ENCODE peak calls at places on chromosomes 12 and 14, in six cellular contexts. F is SK-N-SH, L is neural progenitor cell, W is MM.1S, U is PC-3, Z is HCT116. Y is an unnamed sample.

GRCh38 chr12:27627123-27627835 is 69.0 kb upstream of the REP15 start:
- DNase-seq in F (no peak), L (no peak), W (no peak), U (peak), Z (no peak), Y (peak)

GRCh38 chr12:116990971-116991966 is 80.5 kb downstream of the FBXW8 start:
- DNase-seq in F (no peak), L (no peak), W (no peak), U (no peak), Z (no peak), Y (peak)

GRCh38 chr12:67394600-67394999 is 125.4 kb downstream of the CAND1 start:
- DNase-seq in F (no peak), L (peak), W (no peak), U (no peak), Z (no peak), Y (peak)

GRCh38 chr14:26960049-26960688 is 362.3 kb upstream of the NOVA1 start:
- DNase-seq in F (no peak), L (peak), W (no peak), U (no peak), Z (no peak), Y (no peak)

GRCh38 chr12:22626429-22626828 is 1.5 kb downstream of the ETNK1 start:
- DNase-seq in F (no peak), L (no peak), W (peak), U (peak), Z (no peak), Y (peak)

GRCh38 chr12:80353254-80353653 is 90.8 kb upstream of the PTPRQ start:
- DNase-seq in F (no peak), L (no peak), W (no peak), U (peak), Z (no peak), Y (peak)

GRCh38 chr12:113727651-113728061 is 238.5 kb downstream of the RBM19 start:
- DNase-seq in F (no peak), L (peak), W (no peak), U (peak), Z (peak), Y (peak)

GRCh38 chr14:88518592-88519512 is 36.0 kb downstream of the PTPN21 start:
- DNase-seq in F (no peak), L (no peak), W (peak), U (peak), Z (no peak), Y (peak)

GRCh38 chr12:5428332-5429221 is 3.3 kb upstream of the NTF3 start:
- DNase-seq in F (peak), L (peak), W (no peak), U (peak), Z (no peak), Y (peak)

GRCh38 chr12:2813573-2814185 is 1.2 kb downstream of the ITFG2 start:
- DNase-seq in F (peak), L (peak), W (peak), U (peak), Z (peak), Y (peak)

GRCh38 chr14:105391541-105391940 is 6.8 kb upstream of the TEX22 start:
- DNase-seq in F (no peak), L (no peak), W (no peak), U (no peak), Z (no peak), Y (no peak)

GRCh38 chr14:62143235-62143634 is 381.0 kb downstream of the SNAPC1 start:
- DNase-seq in F (no peak), L (no peak), W (no peak), U (no peak), Z (no peak), Y (peak)

GRCh38 chr12:124713436-124714082 is 146.1 kb upstream of the NCOR2 start:
- DNase-seq in F (peak), L (peak), W (peak), U (no peak), Z (no peak), Y (peak)

GRCh38 chr14:83873626-83874025 is 1656.3 kb upstream of the FLRT2 start:
- DNase-seq in F (no peak), L (no peak), W (no peak), U (no peak), Z (no peak), Y (no peak)

GRCh38 chr12:67727652-67728295 is 79.2 kb downstream of the DYRK2 start:
- DNase-seq in F (peak), L (no peak), W (no peak), U (no peak), Z (no peak), Y (no peak)

GRCh38 chr12:56874821-56875220 is 59.4 kb downstream of the SDR9C7 start:
- DNase-seq in F (no peak), L (no peak), W (no peak), U (no peak), Z (no peak), Y (no peak)

GRCh38 chr14:32134448-32135070 is 57.5 kb downstream of the ARHGAP5 start:
- DNase-seq in F (no peak), L (no peak), W (no peak), U (peak), Z (no peak), Y (peak)

GRCh38 chr12:48420031-48420775 is 52.2 kb upstream of the ANP32D start:
- DNase-seq in F (no peak), L (peak), W (no peak), U (no peak), Z (no peak), Y (no peak)

GRCh38 chr12:12901158-12901791 is 9.9 kb downstream of the GPRC5A start:
- DNase-seq in F (no peak), L (peak), W (no peak), U (peak), Z (no peak), Y (peak)

GRCh38 chr12:92080390-92081285 is 65.0 kb downstream of the BTG1 start:
- DNase-seq in F (no peak), L (no peak), W (peak), U (peak), Z (peak), Y (peak)

GRCh38 chr14:92540472-92541048 is 27.0 kb downstream of the RIN3 start:
- DNase-seq in F (peak), L (no peak), W (no peak), U (peak), Z (peak), Y (peak)

GRCh38 chr12:44525806-44526654 is 350.1 kb downstream of the NELL2 start:
- DNase-seq in F (no peak), L (no peak), W (no peak), U (no peak), Z (no peak), Y (no peak)

GRCh38 chr12:122081108-122081696 is 2.6 kb downstream of the MLXIP start:
- DNase-seq in F (no peak), L (no peak), W (peak), U (peak), Z (no peak), Y (peak)

GRCh38 chr14:91223028-91223783 is 21.3 kb downstream of the GPR68 start:
- DNase-seq in F (no peak), L (no peak), W (no peak), U (no peak), Z (peak), Y (no peak)

GRCh38 chr12:40106202-40106533 is 287 bp upstream of the SLC2A13 start:
- DNase-seq in F (no peak), L (no peak), W (no peak), U (no peak), Z (no peak), Y (no peak)

DNA sequence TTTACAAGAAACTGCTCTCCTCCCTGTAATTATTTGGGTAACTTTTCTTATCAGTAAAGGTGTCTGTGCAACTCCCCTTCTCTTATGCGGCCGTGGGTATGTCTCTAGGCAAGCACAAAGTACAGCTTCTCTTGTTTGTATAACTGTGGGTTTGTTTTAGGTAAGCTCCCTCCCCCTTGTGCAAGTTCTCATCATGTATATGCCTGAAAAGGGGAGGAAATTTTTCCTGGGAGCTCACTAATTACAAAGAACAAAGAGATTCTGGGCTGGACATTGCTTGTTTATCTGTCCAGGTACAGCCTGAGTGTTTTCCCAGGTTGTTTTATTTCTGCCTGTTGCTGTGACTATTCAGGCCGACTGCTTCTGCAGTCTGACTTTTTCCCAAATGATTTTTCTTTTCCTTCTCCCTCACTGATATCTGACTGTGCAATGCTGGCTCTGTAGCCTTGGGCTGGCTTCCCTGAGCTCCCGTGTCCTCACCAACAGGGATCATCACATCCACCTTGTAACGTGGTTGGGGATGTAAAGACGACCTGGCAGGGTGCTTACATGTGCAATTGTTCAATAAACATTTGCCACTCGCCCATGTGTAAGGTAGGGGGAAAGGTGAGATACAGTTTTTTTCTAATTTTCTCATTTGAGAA is 916.5 kb downstream of the AACS start:
- DNase-seq in F (no peak), L (no peak), W (no peak), U (no peak), Z (no peak), Y (no peak)
- H3K9ac ChIP-seq in F (no peak), L (no peak), W (no peak), U (no peak), Z (no peak), Y (no peak)

DNA sequence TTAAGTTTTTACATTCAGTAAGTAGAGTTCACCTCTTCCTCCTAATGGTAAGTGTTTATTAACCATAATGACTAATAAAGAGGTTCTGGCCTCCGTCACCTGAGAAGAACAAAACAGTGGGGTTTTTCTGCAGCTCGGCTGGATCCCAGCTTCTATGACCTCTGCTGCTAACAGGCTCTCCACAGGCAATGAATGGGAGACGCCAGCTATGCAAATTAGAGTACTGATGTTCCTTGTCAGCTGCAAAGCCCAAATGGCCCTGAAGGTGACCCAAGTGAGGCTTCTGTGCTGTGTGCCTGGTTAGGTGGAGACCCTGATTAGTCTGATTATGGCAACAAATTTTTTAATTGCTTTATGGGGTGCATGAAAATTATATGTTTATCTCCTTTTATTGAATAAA is 218.1 kb downstream of the APAF1 start:
- DNase-seq in F (no peak), L (peak), W (no peak), U (no peak), Z (no peak), Y (no peak)
- H3K4me2 ChIP-seq in F (no peak), L (peak), W (no peak), U (no peak), Z (no peak), Y (no peak)

DNA sequence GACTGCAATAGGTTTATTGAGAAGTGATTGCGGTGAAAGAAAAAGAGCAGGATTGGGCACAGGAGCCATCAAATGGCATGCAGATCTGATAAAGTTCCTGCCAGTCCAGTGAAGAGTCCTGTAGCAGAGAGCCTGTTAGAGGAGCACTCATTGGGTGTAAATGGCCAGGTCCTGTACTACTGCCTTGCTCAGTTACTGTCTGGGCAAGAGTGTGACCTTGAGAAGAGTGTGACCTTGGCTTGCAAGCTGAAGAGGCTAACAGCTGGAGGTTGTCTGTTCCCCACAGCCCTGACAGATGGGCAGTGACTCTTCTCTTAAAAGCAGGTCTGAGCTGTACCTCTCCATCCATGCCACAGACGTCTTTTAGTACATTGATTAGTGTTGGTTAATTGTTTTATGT is 148.6 kb upstream of the SLC38A2 start:
- DNase-seq in F (no peak), L (no peak), W (no peak), U (no peak), Z (no peak), Y (no peak)
- TF ChIP-seq EZH2phosphoT487 in F (no peak), L (no peak), W (no peak), U (no peak), Z (no peak), Y (no peak)

GRCh38 chr12:6644903-6645302 is 2.3 kb downstream of the ACRBP start:
- DNase-seq in F (peak), L (peak), W (no peak), U (no peak), Z (no peak), Y (no peak)
- H3K9ac ChIP-seq in F (no peak), L (no peak), W (no peak), U (no peak), Z (no peak), Y (no peak)

GRCh38 chr12:70809887-70810286 is 110.7 kb downstream of the PTPRR start:
- DNase-seq in F (no peak), L (no peak), W (no peak), U (peak), Z (no peak), Y (no peak)

GRCh38 chr12:70806827-70807226 is 113.7 kb downstream of the PTPRR start:
- DNase-seq in F (no peak), L (no peak), W (no peak), U (no peak), Z (no peak), Y (no peak)

GRCh38 chr12:70815866-70816470 is 104.6 kb downstream of the PTPRR start:
- DNase-seq in F (no peak), L (no peak), W (no peak), U (peak), Z (no peak), Y (no peak)

GRCh38 chr12:70815056-70815455 is 105.5 kb downstream of the PTPRR start:
- DNase-seq in F (no peak), L (no peak), W (no peak), U (no peak), Z (no peak), Y (no peak)

DNA sequence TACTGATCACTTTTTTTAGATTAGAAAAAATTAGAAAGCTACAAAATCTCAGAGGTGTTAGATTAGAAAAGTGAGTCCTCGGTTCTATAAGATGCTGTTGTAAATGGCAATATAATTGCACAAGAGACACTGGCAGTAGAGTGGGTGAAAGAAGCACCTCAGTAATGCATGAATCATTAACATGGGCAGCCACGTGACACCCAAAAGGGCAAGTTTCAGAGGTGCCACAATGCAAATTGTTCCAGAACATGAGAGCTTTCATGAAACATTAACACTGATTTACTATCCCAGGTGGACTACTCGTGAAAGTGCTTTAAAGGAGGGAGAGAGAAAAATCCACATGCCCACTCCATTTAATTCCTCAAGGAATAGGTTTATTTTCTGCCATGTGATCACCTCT is 108.4 kb downstream of the PTPRR start:
- DNase-seq in F (no peak), L (no peak), W (no peak), U (no peak), Z (no peak), Y (peak)
- H3K4me2 ChIP-seq in F (no peak), L (no peak), W (no peak), U (no peak), Z (no peak), Y (no peak)

GRCh38 chr14:75301666-75302325 is 23.2 kb downstream of the FOS start:
- DNase-seq in F (no peak), L (no peak), W (no peak), U (no peak), Z (no peak), Y (no peak)
- TF ChIP-seq EZH2phosphoT487 in F (no peak), L (no peak), W (no peak), U (no peak), Z (no peak), Y (no peak)

DNA sequence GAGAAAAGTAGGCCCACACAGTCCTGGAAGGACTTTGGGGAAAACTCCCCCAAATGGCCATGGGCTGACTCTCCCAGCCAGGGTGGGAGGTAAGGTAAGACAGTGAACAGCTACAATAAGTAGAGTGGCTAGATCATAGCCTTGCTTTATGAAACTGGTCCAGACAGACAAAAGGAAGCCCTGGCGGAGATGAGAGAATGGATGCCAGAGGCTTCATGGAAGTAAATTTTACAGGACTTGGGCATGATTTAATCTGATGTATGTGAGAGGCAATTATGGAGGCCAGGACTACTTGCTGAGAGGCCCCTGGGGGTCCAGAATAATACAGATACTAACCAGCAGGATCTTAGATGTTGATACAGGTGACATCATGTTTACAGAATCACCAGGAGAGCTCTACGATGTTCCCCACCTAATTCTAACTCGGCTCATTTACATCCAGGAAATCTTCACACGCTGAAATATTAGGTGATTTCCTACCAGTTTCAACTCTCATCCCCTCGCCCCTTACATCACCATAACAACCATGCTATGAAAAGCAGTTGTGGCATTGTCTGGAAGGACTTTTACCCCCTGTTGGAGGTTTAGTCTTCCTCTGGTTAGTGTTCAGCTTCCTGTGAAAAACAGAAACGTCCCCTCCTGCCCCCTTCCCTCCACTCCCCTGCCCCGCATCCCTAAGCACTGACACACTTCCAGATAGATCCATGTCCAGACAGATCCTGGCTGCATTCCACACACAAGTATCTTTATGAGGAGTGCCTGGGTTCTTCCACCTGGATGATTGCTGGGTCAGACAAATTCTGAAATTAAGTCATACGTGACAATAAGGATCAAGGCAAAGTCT is 39.5 kb upstream of the NT5DC3 start:
- DNase-seq in F (peak), L (no peak), W (peak), U (peak), Z (no peak), Y (no peak)
- H3K9ac ChIP-seq in F (no peak), L (no peak), W (peak), U (no peak), Z (no peak), Y (no peak)